ENCODE peak calls at places on chromosomes 5 and 9, in ten cellular contexts. H is PC-3, N is sigmoid colon, W is mammary epithelial cell, Q is GM23248, F is HCT116, Z is PC-9, D is HAP-1, X is transverse colon, Y is right cardiac atrium. R is an unnamed sample.

GRCh38 chr9:115522928-115523327 is 405.0 kb upstream of the TNC start:
- DNase-seq in H (no peak), N (no peak), W (no peak), Q (no peak), F (no peak), Z (no peak), D (no peak), X (no peak), Y (no peak), R (no peak)

GRCh38 chr5:137933491-137933911 is 44.2 kb downstream of the PKD2L2 start:
- DNase-seq in H (no peak), N (no peak), W (no peak), Q (peak; percentile 10), F (no peak), Z (no peak), D (no peak), X (no peak), Y (no peak), R (no peak)

GRCh38 chr5:16918156-16918555 is 17.9 kb downstream of the MYO10 start:
- DNase-seq in H (no peak), N (no peak), W (no peak), Q (peak; percentile 39), F (no peak), Z (no peak), D (no peak), X (no peak), Y (no peak), R (no peak)

GRCh38 chr5:86500947-86501346 is 116.8 kb upstream of the COX7C start:
- DNase-seq in H (peak; percentile 66), N (no peak), W (no peak), Q (no peak), F (peak; percentile 3), Z (no peak), D (no peak), X (no peak), Y (no peak), R (no peak)

GRCh38 chr5:37211661-37212060 is 37.5 kb downstream of the CPLANE1 start:
- DNase-seq in H (no peak), N (no peak), W (no peak), Q (no peak), F (no peak), Z (no peak), D (no peak), X (no peak), Y (no peak), R (no peak)

GRCh38 chr5:58127486-58128220 is 332.2 kb downstream of the PLK2 start:
- DNase-seq in H (peak; percentile 46), N (no peak), W (no peak), Q (no peak), F (no peak), Z (no peak), D (no peak), X (no peak), Y (no peak), R (no peak)

GRCh38 chr9:84238652-84239051 is 101.9 kb downstream of the SLC28A3 start:
- DNase-seq in H (peak; percentile 26), N (no peak), W (peak; percentile 15), Q (no peak), F (peak; percentile 42), Z (no peak), D (peak; percentile 16), X (no peak), Y (no peak), R (peak; percentile 6)

GRCh38 chr5:177099422-177100093 is 12.8 kb downstream of the FGFR4 start:
- DNase-seq in H (no peak), N (no peak), W (no peak), Q (no peak), F (no peak), Z (no peak), D (no peak), X (peak; percentile 41), Y (peak; percentile 29), R (no peak)

GRCh38 chr5:175854231-175855040 is 16.9 kb upstream of the CPLX2 start:
- DNase-seq in H (no peak), N (no peak), W (no peak), Q (no peak), F (no peak), Z (peak; percentile 62), D (no peak), X (no peak), Y (no peak), R (no peak)

GRCh38 chr5:143908959-143909358 is 97.0 kb downstream of the HMHB1 start:
- DNase-seq in H (no peak), N (no peak), W (no peak), Q (no peak), F (no peak), Z (no peak), D (no peak), X (no peak), Y (no peak), R (no peak)

DNA sequence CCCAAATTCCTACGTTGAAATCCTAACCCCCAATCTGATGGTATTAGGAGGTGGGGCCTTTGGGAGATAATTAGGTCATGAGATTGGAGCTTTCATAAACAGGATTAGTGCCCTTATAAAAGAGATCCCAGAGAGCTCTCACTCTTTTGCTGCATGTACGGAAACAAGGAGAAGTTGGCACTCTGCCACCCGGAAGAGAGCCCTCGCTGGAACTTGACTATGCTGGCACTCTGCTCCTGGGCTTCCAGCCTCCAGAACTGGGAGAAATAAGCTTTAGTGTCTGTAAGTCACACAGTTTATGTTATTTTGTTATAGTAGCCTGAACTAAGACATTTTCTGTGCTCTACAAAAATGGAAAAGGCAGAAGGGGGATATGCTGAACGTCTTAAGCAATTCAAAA is 17.5 kb downstream of the NFIB start:
- DNase-seq in H (no peak), N (no peak), W (no peak), Q (no peak), F (no peak), Z (no peak), D (no peak), X (no peak), Y (peak; percentile 82), R (no peak)
- H3K4me1 ChIP-seq in H (no peaks in the 10 kb centered on the region), N (peaks cover 63% of the 10 kb centered on the region), W (peaks cover 45% of the 10 kb centered on the region), Q (peaks cover 5% of the 10 kb centered on the region), F (no peaks in the 10 kb centered on the region), Z (no peaks in the 10 kb centered on the region), D (peaks cover 10% of the 10 kb centered on the region), X (no peaks in the 10 kb centered on the region), Y (peaks cover 6% of the 10 kb centered on the region), R (no peaks in the 10 kb centered on the region)

DNA sequence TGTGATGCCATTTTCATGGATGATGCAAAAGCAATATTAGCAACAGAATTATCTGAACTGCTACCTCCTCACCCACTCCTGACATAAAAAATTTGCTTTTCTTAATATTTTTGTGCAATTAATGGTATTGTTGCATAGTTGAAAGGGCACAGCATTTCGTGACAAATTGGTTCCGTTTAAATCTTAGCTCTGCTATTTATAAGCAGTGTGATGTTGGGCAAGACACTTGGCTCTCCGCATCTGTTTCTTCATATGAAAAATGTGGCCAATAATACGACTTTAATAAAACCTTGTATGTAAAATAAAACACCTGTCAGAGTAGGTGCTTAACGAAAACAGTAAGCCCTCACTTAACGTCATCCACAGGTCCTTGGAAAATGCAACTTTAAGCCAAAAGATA is 4.2 kb downstream of the TMEM167A start:
- DNase-seq in H (no peak), N (no peak), W (no peak), Q (peak; percentile 50), F (no peak), Z (no peak), D (no peak), X (no peak), Y (no peak), R (no peak)
- H3K4me1 ChIP-seq in H (peaks cover 9% of the 10 kb centered on the region), N (peaks cover 45% of the 10 kb centered on the region), W (peaks cover 4% of the 10 kb centered on the region), Q (peaks cover 43% of the 10 kb centered on the region), F (peaks cover 4% of the 10 kb centered on the region), Z (peaks cover 10% of the 10 kb centered on the region), D (peaks cover 21% of the 10 kb centered on the region), X (peaks cover 3% of the 10 kb centered on the region), Y (peaks cover 4% of the 10 kb centered on the region), R (no peaks in the 10 kb centered on the region)

GRCh38 chr9:37210737-37211523 is 90.6 kb downstream of the ZCCHC7 start:
- DNase-seq in H (no peak), N (no peak), W (no peak), Q (no peak), F (no peak), Z (no peak), D (no peak), X (no peak), Y (no peak), R (no peak)
- H3K4me1 ChIP-seq in H (peaks cover 13% of the 10 kb centered on the region), N (no peaks in the 10 kb centered on the region), W (peaks cover 6% of the 10 kb centered on the region), Q (peaks cover 10% of the 10 kb centered on the region), F (no peaks in the 10 kb centered on the region), Z (no peaks in the 10 kb centered on the region), D (peaks cover 18% of the 10 kb centered on the region), X (no peaks in the 10 kb centered on the region), Y (no peaks in the 10 kb centered on the region), R (no peaks in the 10 kb centered on the region)

DNA sequence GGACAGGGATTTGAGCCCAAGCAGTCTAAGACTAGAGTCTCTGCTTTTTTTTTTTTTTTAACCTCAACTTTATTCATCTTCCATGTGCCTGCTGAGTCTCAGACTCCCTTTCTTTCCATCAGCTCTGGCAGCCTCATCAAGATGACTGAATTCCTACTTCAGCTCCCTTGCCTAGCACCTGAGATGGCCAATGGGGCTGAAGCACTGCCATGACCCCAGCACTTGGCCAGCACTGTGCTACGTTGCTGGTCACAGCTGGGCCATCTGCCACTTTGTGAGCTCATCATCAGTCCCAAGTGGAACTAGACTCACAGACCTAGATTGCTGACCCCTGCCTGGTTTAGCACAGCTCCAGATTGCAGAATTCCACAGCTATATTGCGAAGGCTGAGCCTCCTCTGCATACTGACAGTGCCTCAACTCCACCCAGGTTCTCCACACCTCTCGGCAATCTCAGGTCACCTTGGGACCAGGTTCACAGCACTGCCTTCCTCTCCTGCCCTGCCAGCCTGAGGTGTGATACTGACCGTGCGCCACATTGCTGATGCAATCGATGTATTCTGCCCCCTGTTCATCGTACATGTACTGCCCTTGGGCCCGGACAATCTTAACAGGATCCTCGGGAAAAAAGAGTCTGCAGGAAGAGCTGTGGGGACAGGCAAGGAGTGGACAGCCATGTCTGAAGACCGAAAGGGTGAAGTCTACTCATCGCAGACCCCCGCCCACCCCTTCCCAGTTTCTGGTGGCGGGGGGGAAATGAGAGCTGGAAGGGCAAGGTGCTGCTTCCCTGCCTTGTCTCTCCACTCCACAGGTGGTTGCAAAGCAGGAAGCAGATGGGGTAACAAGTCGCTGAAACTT is 1.5 kb downstream of the PHYKPL start:
- DNase-seq in H (no peak), N (no peak), W (no peak), Q (peak; percentile 71), F (no peak), Z (no peak), D (no peak), X (peak; percentile 65), Y (peak; percentile 75), R (no peak)
- H3K4me1 ChIP-seq in H (peaks cover 17% of the 10 kb centered on the region), N (peaks cover 27% of the 10 kb centered on the region), W (peaks cover 33% of the 10 kb centered on the region), Q (peaks cover 7% of the 10 kb centered on the region), F (peaks cover 13% of the 10 kb centered on the region), Z (peaks cover 15% of the 10 kb centered on the region), D (peaks cover 8% of the 10 kb centered on the region), X (peaks cover 25% of the 10 kb centered on the region), Y (peaks cover 8% of the 10 kb centered on the region), R (peaks cover 11% of the 10 kb centered on the region)

R was measured in NT2/D1.